ENCODE peak calls at places on chromosomes 12 and 14, in seven cellular contexts. W is right lobe of liver, D is heart left ventricle, Y is heart right ventricle, Z is esophagus squamous epithelium, F is left lung, V is hepatocyte. K is an unnamed sample.

GRCh38 chr14:47790477-47790876 is 115.1 kb upstream of the MDGA2 start:
- DNase-seq in V (no peak), W (no peak), D (no peak), F (no peak), Z (no peak), Y (no peak), K (no peak)

GRCh38 chr14:93732524-93732923 is 55.8 kb downstream of the PRIMA1 start:
- DNase-seq in Y (no peak), V (no peak), F (no peak), D (no peak), W (no peak), Z (no peak), K (no peak)

GRCh38 chr14:21647380-21647779 is 6.3 kb upstream of the OR4E2 start:
- DNase-seq in W (no peak), Z (no peak), Y (no peak), V (no peak), D (no peak), F (no peak), K (no peak)

GRCh38 chr14:71231521-71232393 is 324.5 kb downstream of the PCNX1 start:
- DNase-seq in W (no peak), Z (no peak), D (no peak), F (no peak), V (no peak), Y (no peak), K (no peak)

GRCh38 chr12:77644915-77645605 is 185.6 kb upstream of the NAV3 start:
- DNase-seq in W (no peak), Z (no peak), D (no peak), Y (no peak), F (no peak), V (no peak), K (no peak)

GRCh38 chr12:1591543-1591942 is 2.8 kb downstream of the FBXL14 start:
- DNase-seq in F (no peak), V (no peak), D (no peak), Y (no peak), W (no peak), Z (no peak), K (no peak)

GRCh38 chr12:64560395-64561301 is 49.6 kb upstream of the RASSF3 start:
- DNase-seq in D (no peak), W (no peak), V (peak), F (no peak), Y (no peak), Z (no peak), K (no peak)

GRCh38 chr12:2456122-2456812 is 338.5 kb upstream of the FKBP4 start:
- DNase-seq in D (no peak), W (no peak), F (no peak), V (no peak), Z (no peak), Y (no peak), K (no peak)

GRCh38 chr14:93765032-93765626 is 23.2 kb downstream of the PRIMA1 start:
- DNase-seq in Z (no peak), W (no peak), Y (no peak), V (no peak), F (no peak), D (no peak), K (no peak)

GRCh38 chr12:75556306-75556899 is 45.0 kb upstream of the KRR1 start:
- DNase-seq in D (no peak), Z (no peak), W (no peak), F (no peak), V (no peak), Y (no peak), K (no peak)

GRCh38 chr12:105060715-105061378 is 23.4 kb downstream of the ALDH1L2 start:
- DNase-seq in Z (no peak), W (no peak), D (no peak), F (no peak), V (no peak), Y (no peak), K (no peak)

GRCh38 chr12:7293670-7294069 is 10.2 kb upstream of the ACSM4 start:
- DNase-seq in Z (no peak), F (no peak), V (peak), D (no peak), Y (no peak), W (no peak), K (no peak)

GRCh38 chr14:33793711-33794110 is 157.2 kb downstream of the EGLN3 start:
- DNase-seq in F (no peak), V (no peak), Z (no peak), D (no peak), Y (no peak), W (no peak), K (no peak)

GRCh38 chr14:33794791-33795300 is 156.0 kb downstream of the EGLN3 start:
- DNase-seq in Z (no peak), D (no peak), V (no peak), Y (no peak), W (no peak), F (no peak), K (no peak)

GRCh38 chr14:33791971-33792370 is 158.9 kb downstream of the EGLN3 start:
- DNase-seq in W (no peak), Y (no peak), F (no peak), D (no peak), V (no peak), Z (no peak), K (no peak)

GRCh38 chr14:33790996-33791395 is 159.9 kb downstream of the EGLN3 start:
- DNase-seq in V (no peak), F (no peak), D (no peak), Z (no peak), Y (no peak), W (no peak), K (no peak)

DNA sequence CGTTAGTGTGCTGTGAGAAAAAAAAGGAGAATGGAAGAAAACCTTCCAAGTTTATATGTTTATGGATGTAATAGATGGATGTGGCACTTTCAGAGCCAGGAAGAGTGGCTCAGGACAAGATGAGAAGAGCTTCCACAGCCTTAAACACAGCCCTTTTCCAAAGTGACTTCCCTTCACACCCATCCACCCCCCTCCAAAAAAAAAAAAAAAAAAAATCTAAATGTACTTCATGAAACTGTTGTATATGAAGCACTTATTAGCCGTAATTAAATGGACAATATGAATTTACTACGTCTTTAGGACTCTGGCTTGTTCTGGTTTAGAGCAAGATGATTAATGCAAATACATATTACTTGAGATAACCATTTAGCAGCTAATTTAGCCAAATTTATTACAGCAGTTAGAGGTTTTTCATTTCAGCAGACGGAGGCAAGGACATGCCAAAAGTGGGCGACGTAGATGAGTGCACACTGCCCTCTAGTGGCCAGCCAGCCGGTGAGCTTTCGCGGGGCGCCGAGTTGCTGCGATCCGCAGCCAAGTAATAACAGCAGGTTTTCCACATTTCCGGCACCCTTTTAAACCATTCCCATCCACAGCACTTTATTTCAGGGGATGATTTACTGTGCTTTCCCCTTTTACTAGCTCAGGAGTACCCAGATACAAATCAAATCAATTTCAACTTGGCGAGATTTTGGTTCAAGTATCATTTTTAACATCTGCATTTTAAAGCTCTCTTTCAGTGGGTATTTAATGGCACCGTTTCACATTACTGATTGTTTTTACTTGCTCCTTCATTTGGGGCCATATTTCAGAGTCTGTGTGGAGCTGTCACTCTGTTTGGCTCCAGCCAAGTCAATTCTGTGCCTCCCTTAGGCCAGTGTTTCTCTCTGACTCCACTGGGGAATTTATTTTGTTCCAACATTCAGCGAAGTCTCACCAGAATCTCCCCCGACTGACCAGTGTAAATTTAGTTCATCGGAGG is 158.2 kb downstream of the EGLN3 start:
- DNase-seq in Z (no peak), Y (peak), D (peak), V (peak), W (peak), F (peak), K (peak)
- H3K4me3 ChIP-seq in Z (no peak), Y (peak), D (peak), V (no peak), W (no peak), F (no peak), K (no peak)

GRCh38 chr12:57031228-57031670 is 14.9 kb upstream of the TAC3 start:
- DNase-seq in Z (no peak), Y (no peak), F (no peak), D (no peak), V (no peak), W (no peak), K (no peak)
- TF ChIP-seq CTCF in Z (no peak), Y (no peak), F (no peak), D (no peak), V (no peak), W (no peak), K (peak)

GRCh38 chr12:53963005-53963404 is 8.3 kb downstream of the HOXC12 start:
- DNase-seq in W (no peak), D (no peak), V (no peak), Y (no peak), F (no peak), Z (no peak), K (no peak)
- H3K27ac ChIP-seq in W (no peak), D (no peak), V (no peak), Y (no peak), F (no peak), Z (no peak), K (no peak)

GRCh38 chr12:57461326-57461903 is 1.8 kb downstream of the GLI1 start:
- DNase-seq in V (peak), Z (no peak), Y (peak), F (peak), D (peak), W (no peak), K (peak)

GRCh38 chr12:57459750-57460400 is at the start of gene GLI1:
- DNase-seq in D (no peak), W (no peak), F (no peak), V (peak), Z (no peak), Y (no peak), K (no peak)

GRCh38 chr12:57462307-57463253 is 3.0 kb downstream of the GLI1 start:
- DNase-seq in F (peak), D (peak), Y (peak), Z (no peak), W (peak), V (peak), K (peak)

GRCh38 chr12:57460457-57461325 is 1.1 kb downstream of the GLI1 start:
- DNase-seq in D (no peak), W (no peak), Y (no peak), V (peak), Z (no peak), F (no peak), K (no peak)

DNA sequence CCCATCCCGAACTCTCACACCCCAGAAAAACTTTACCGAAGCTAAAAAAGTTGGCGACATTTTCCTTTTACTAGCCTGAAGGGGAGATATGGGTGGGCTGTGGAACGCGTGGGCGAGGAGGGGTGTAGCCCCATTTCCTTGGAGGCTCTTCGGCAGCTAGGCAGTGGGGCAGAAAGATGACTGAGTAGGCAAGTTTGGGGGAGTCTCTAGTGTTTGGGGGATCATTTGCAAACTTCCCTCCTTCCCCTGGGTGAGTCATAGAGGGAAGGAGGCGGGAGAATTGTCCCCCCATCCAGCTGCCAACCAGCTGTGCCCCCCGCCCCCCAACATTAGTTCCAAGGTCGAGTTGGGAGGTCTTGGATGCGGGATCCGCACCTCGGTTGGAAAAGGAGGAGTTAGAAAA is 2.3 kb downstream of the GLI1 start:
- DNase-seq in W (no peak), Z (no peak), D (peak), V (no peak), Y (no peak), F (no peak), K (no peak)
- H3K4me3 ChIP-seq in W (peak), Z (peak), D (peak), V (peak), Y (peak), F (peak), K (peak)

GRCh38 chr12:53755451-53756290 is 3.9 kb upstream of the CISTR start:
- DNase-seq in W (no peak), V (no peak), D (no peak), Y (no peak), F (no peak), Z (no peak), K (peak)
- TF ChIP-seq CTCF in W (no peak), V (no peak), D (no peak), Y (no peak), F (no peak), Z (no peak), K (peak)

DNA sequence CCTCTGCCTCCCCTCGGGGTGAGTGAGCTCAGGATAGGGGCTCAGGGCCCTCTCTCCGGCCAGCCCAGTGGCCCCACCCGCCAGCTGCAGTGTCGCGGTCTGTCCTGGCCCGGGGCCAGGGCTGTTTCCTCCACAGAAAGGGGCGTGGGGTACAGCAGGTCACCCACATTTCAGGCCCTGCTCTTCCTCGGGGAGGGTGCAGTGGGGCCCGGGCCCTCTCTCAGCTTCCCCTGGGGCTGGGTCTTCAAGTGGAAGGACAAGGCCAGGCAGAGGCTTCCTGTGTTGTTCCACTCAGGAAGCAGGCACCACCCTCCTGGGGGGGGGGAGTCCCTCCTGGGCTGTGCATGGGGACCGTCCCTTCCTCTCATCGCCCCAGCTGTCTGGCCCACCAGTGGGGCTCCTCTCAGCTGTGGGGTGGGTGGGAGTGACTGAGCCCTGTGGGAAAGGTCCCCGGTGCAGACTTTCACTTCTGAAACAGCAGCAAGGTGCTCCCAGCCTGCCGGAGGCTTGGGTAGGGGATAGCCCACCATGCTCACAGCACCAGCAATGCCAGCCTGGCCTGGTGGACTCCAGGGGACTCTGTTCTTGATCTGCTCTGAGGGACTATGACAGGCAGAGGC is 3.7 kb downstream of the GPR132 start:
- DNase-seq in F (no peak), D (peak), Z (no peak), W (peak), Y (peak), V (peak), K (no peak)
- H3K27ac ChIP-seq in F (peak), D (peak), Z (peak), W (peak), Y (peak), V (no peak), K (no peak)

GRCh38 chr12:89700191-89700810 is 8.3 kb downstream of the ATP2B1 start:
- DNase-seq in F (no peak), V (no peak), Y (no peak), D (no peak), W (no peak), Z (no peak), K (no peak)
- H3K4me3 ChIP-seq in F (no peak), V (no peak), Y (no peak), D (no peak), W (no peak), Z (no peak), K (no peak)

GRCh38 chr12:100229036-100229635 is 28.5 kb downstream of the ACTR6 start:
- DNase-seq in Y (no peak), F (no peak), V (peak), Z (no peak), D (no peak), W (no peak), K (peak)
- TF ChIP-seq CTCF in Y (no peak), F (no peak), V (peak), Z (peak), D (no peak), W (peak), K (peak)

DNA sequence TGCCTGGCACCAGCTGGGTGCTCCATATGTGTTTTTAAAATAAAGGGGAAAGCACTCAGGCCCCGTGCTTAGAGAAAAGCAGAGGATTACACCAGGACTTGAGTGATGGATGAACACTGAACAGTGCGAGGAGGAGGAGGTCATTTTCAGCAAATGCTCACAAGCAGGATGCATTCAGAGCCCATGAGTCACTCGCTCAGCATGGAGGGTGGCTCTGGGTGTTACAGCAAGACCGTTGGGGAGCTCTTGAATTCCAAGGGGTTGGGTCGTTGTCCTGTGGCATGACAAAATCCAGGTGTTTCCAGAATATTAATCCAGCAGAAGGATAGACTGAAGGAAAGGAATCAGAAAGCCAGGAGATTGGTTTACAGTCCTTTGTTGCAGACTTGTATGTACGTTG is 2.9 kb upstream of the BDKRB1 start:
- DNase-seq in D (no peak), Y (no peak), V (peak), F (no peak), W (no peak), Z (no peak), K (no peak)
- H3K27ac ChIP-seq in D (no peak), Y (no peak), V (peak), F (no peak), W (no peak), Z (no peak), K (no peak)

DNA sequence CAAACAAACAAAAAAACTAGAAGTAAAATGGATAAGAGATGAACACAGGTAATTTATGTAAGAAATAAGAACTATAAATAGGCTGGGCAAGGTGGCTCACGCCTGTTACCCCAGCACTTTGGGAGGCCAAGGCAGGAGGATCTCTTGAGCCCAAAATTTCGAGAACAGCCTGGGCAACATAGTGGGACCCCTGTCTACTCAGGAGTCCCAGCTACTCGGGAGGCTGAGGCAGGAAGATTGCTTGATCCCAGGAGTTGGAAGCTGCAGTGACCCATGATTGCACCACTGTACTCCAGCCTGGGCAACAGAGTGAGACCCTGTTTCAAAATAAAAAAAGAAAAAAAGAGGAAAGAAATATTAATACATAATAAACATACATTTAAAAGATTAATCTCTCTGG is 22.7 kb upstream of the ABCD4 start:
- DNase-seq in W (no peak), D (no peak), Z (no peak), F (no peak), Y (no peak), V (no peak), K (no peak)
- H3K4me3 ChIP-seq in W (no peak), D (no peak), Z (no peak), F (no peak), Y (no peak), V (no peak), K (no peak)